ENCODE peak calls at places on chromosomes 11 and 22, in five cellular contexts. J, X, T, E and B are unnamed samples.

GRCh38 chr11:76767659-76768058 is 15.5 kb upstream of the TSKU start:
- DNase-seq in J (no peak), X (no peak), T (no peak), E (no peak), B (no peak)

GRCh38 chr22:33038131-33038772 is 19.9 kb downstream of the SYN3 start:
- DNase-seq in J (no peak), X (no peak), T (no peak), E (no peak), B (peak; percentile 25)

GRCh38 chr11:27472398-27473016 is at the start of gene LGR4:
- DNase-seq in J (peak; percentile 92), X (peak; percentile 26), T (peak; percentile 87), E (peak; percentile 95), B (peak; percentile 94)

GRCh38 chr11:118621071-118621815 is 13.8 kb downstream of the PHLDB1 start:
- DNase-seq in J (peak; percentile 90), X (no peak), T (peak; percentile 86), E (peak; percentile 90), B (peak; percentile 80)

GRCh38 chr22:50206599-50206998 is 5.8 kb downstream of the SELENOO start:
- DNase-seq in J (peak; percentile 81), X (no peak), T (no peak), E (no peak), B (no peak)

GRCh38 chr22:44427506-44428470 is 70.2 kb downstream of the RTL6 start:
- DNase-seq in J (no peak), X (no peak), T (no peak), E (no peak), B (no peak)

GRCh38 chr11:19696904-19697303 is 15.7 kb upstream of the NAV2 start:
- DNase-seq in J (no peak), X (no peak), T (no peak), E (no peak), B (no peak)

GRCh38 chr11:15901790-15902189 is 454.6 kb downstream of the SOX6 start:
- DNase-seq in J (no peak), X (no peak), T (no peak), E (no peak), B (no peak)

GRCh38 chr11:1109918-1110705 is 35.4 kb downstream of the MUC2 start:
- DNase-seq in J (peak; percentile 5), X (no peak), T (no peak), E (no peak), B (no peak)

GRCh38 chr11:47904048-47904447 is 55.9 kb upstream of the NUP160 start:
- DNase-seq in J (no peak), X (no peak), T (no peak), E (no peak), B (no peak)

GRCh38 chr11:74169736-74170458 is 905 bp downstream of the C2CD3 start:
- DNase-seq in J (no peak), X (no peak), T (no peak), E (no peak), B (no peak)